ENCODE peak calls at places on chromosome 21, in nine cellular contexts. V is gastrocnemius medialis, D is Karpas-422, Y is GM23338, J is A549, A is psoas muscle, W is OCI-LY7, H is Panc1, B is kidney. U is an unnamed sample.

GRCh38 chr21:31185663-31186062 is 147.4 kb upstream of the KRTAP19-8 start:
- DNase-seq in V (no peak), D (no peak), Y (no peak), J (no peak), A (no peak), W (no peak), H (no peak), B (no peak), U (no peak)

GRCh38 chr21:37396855-37397254 is 30.3 kb downstream of the DYRK1A start:
- DNase-seq in V (no peak), D (no peak), Y (no peak), J (no peak), A (no peak), W (no peak), H (no peak), B (no peak), U (no peak)

GRCh38 chr21:37870229-37870628 is 46.0 kb downstream of the KCNJ6 start:
- DNase-seq in V (no peak), D (no peak), Y (no peak), J (no peak), A (no peak), W (no peak), H (no peak), B (no peak), U (no peak)

GRCh38 chr21:39523930-39524329 is 72.2 kb downstream of the SH3BGR start:
- DNase-seq in V (no peak), D (no peak), Y (no peak), J (no peak), A (no peak), W (no peak), H (no peak), B (no peak), U (no peak)

GRCh38 chr21:21624674-21625073 is 626.5 kb downstream of the NCAM2 start:
- DNase-seq in V (no peak), D (no peak), Y (no peak), J (no peak), A (no peak), W (no peak), H (no peak), B (no peak), U (no peak)

GRCh38 chr21:34983680-34984086 is 65.4 kb downstream of the RUNX1 start:
- DNase-seq in V (no peak), D (no peak), Y (no peak), J (no peak), A (no peak), W (no peak), H (no peak), B (no peak), U (peak)

GRCh38 chr21:9763807-9764206 is 757.6 kb upstream of the TPTE start:
- DNase-seq in V (no peak), D (no peak), Y (no peak), J (no peak), A (no peak), W (no peak), H (no peak), B (no peak), U (no peak)

GRCh38 chr21:40054403-40054802 is 187.2 kb downstream of the PCP4 start:
- DNase-seq in V (no peak), D (no peak), Y (no peak), J (no peak), A (no peak), W (no peak), H (no peak), B (peak), U (no peak)

GRCh38 chr21:34807881-34808568 is 139.2 kb downstream of the CLIC6 start:
- DNase-seq in V (peak), D (no peak), Y (no peak), J (peak), A (no peak), W (peak), H (peak), B (peak), U (peak)

GRCh38 chr21:39597595-39598185 is 15.1 kb upstream of the B3GALT5 start:
- DNase-seq in V (no peak), D (no peak), Y (no peak), J (no peak), A (no peak), W (no peak), H (no peak), B (no peak), U (no peak)

GRCh38 chr21:23977971-23978370 is 1629.3 kb downstream of the MRPL39 start:
- DNase-seq in V (no peak), D (no peak), Y (no peak), J (no peak), A (no peak), W (no peak), H (no peak), B (no peak), U (no peak)

GRCh38 chr21:45011426-45011825 is 63.0 kb upstream of the ADARB1 start:
- DNase-seq in V (no peak), D (no peak), Y (no peak), J (no peak), A (peak), W (no peak), H (no peak), B (peak), U (no peak)

GRCh38 chr21:44548922-44549321 is 2.4 kb downstream of the KRTAP10-2 start:
- DNase-seq in V (no peak), D (no peak), Y (peak), J (no peak), A (no peak), W (no peak), H (no peak), B (no peak), U (no peak)

GRCh38 chr21:31500976-31501375 is 156.9 kb upstream of the TIAM1 start:
- DNase-seq in V (no peak), D (no peak), Y (no peak), J (no peak), A (no peak), W (no peak), H (no peak), B (no peak), U (no peak)

GRCh38 chr21:30083120-30083945 is 83.3 kb downstream of the CLDN17 start:
- DNase-seq in V (no peak), D (no peak), Y (peak), J (no peak), A (no peak), W (no peak), H (no peak), B (no peak), U (no peak)

GRCh38 chr21:44300262-44300959 is 558 bp downstream of the PFKL start:
- DNase-seq in V (peak), D (peak), Y (peak), J (peak), A (peak), W (peak), H (no peak), B (peak), U (peak)

GRCh38 chr21:37914211-37914900 is 1.9 kb downstream of the KCNJ6 start:
- DNase-seq in V (no peak), D (no peak), Y (peak), J (no peak), A (no peak), W (no peak), H (no peak), B (no peak), U (no peak)

GRCh38 chr21:39640754-39641153 is 28.0 kb downstream of the B3GALT5 start:
- DNase-seq in V (no peak), D (no peak), Y (no peak), J (no peak), A (no peak), W (no peak), H (no peak), B (no peak), U (no peak)

GRCh38 chr21:25897383-25897782 is 162.6 kb downstream of the GABPA start:
- DNase-seq in V (no peak), D (no peak), Y (no peak), J (no peak), A (no peak), W (no peak), H (no peak), B (no peak), U (no peak)

GRCh38 chr21:25901580-25901979 is 166.8 kb downstream of the GABPA start:
- DNase-seq in V (no peak), D (no peak), Y (no peak), J (no peak), A (no peak), W (no peak), H (no peak), B (no peak), U (no peak)

GRCh38 chr21:25896657-25897056 is 161.9 kb downstream of the GABPA start:
- DNase-seq in V (no peak), D (no peak), Y (no peak), J (no peak), A (no peak), W (no peak), H (no peak), B (no peak), U (no peak)

GRCh38 chr21:25895565-25896205 is 160.9 kb downstream of the GABPA start:
- DNase-seq in V (no peak), D (peak), Y (peak), J (no peak), A (no peak), W (peak), H (no peak), B (no peak), U (peak)

GRCh38 chr21:25898671-25899070 is 163.9 kb downstream of the GABPA start:
- DNase-seq in V (no peak), D (no peak), Y (no peak), J (no peak), A (no peak), W (no peak), H (no peak), B (no peak), U (no peak)
- H3K27ac ChIP-seq in V (no peak), D (no peak), Y (peak), J (no peak), A (no peak), W (no peak), H (no peak), B (no peak), U (no peak)

DNA sequence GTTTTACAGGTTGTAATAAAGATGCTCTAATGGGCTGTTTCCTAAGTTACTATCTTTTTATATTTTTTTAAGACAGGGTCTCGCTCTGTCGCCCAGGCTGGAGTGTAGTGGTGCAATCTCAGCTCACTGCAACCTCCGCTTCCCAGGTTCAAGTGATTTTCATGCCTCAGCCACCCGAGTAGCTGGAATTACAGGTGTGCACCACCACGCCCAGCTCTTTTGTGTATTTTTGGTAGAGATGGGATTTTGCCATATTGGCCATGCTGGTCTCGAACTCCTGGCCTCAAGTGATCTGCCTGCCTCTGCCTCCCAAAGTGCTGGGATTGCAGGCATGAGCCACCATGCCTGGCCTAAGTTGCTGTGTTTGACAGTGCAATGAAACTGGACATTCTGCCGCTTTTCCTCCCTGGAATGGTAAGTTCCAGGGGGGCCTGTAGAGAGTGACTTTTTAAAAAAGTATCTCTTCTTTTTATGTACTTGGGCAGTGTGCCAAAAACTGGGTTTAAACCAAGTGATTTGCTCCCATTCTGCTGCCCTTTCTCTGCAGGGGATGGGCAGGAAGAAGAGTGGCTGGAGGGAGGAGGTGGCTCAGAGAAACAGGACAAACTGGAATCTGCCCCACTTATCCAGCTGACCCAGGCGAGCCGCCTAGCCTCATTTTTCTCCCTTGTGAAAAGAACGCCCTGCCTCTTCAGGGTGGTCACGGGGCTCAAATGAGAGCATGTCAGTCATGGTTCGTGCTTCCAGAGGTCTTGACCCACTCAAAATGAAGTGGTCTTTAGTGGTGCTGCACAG is 2.3 kb downstream of the SLC37A1 start:
- DNase-seq in V (no peak), D (no peak), Y (peak), J (no peak), A (no peak), W (no peak), H (no peak), B (peak), U (no peak)
- H3K4me3 ChIP-seq in V (no peak), D (peak), Y (peak), J (no peak), A (no peak), W (peak), H (no peak), B (no peak), U (no peak)

GRCh38 chr21:33650230-33650629 is 7.9 kb downstream of the ITSN1 start:
- DNase-seq in V (no peak), D (no peak), Y (no peak), J (no peak), A (no peak), W (no peak), H (no peak), B (no peak), U (no peak)

GRCh38 chr21:33648555-33648954 is 6.3 kb downstream of the ITSN1 start:
- DNase-seq in V (no peak), D (no peak), Y (no peak), J (no peak), A (no peak), W (no peak), H (no peak), B (no peak), U (no peak)

GRCh38 chr21:33644383-33645074 is 2.2 kb downstream of the ITSN1 start:
- DNase-seq in V (no peak), D (no peak), Y (peak), J (no peak), A (no peak), W (no peak), H (no peak), B (no peak), U (no peak)

GRCh38 chr21:33645730-33646129 is 3.4 kb downstream of the ITSN1 start:
- DNase-seq in V (no peak), D (no peak), Y (no peak), J (no peak), A (no peak), W (no peak), H (no peak), B (no peak), U (no peak)

GRCh38 chr21:33647560-33647959 is 5.3 kb downstream of the ITSN1 start:
- DNase-seq in V (no peak), D (no peak), Y (no peak), J (no peak), A (no peak), W (no peak), H (no peak), B (no peak), U (no peak)
- H3K27ac ChIP-seq in V (no peak), D (no peak), Y (no peak), J (no peak), A (no peak), W (no peak), H (no peak), B (no peak), U (no peak)

GRCh38 chr21:46092026-46092764 is 5.7 kb upstream of the COL6A2 start:
- DNase-seq in V (peak), D (no peak), Y (no peak), J (no peak), A (peak), W (no peak), H (no peak), B (peak), U (no peak)

GRCh38 chr21:46092811-46093667 is 4.9 kb upstream of the COL6A2 start:
- DNase-seq in V (no peak), D (no peak), Y (no peak), J (no peak), A (peak), W (no peak), H (no peak), B (peak), U (no peak)

GRCh38 chr21:46093668-46094400 is 4.1 kb upstream of the COL6A2 start:
- DNase-seq in V (no peak), D (no peak), Y (no peak), J (no peak), A (peak), W (no peak), H (no peak), B (peak), U (no peak)

GRCh38 chr21:46091118-46091517 is 6.8 kb upstream of the COL6A2 start:
- DNase-seq in V (no peak), D (no peak), Y (no peak), J (no peak), A (peak), W (no peak), H (no peak), B (peak), U (no peak)

DNA sequence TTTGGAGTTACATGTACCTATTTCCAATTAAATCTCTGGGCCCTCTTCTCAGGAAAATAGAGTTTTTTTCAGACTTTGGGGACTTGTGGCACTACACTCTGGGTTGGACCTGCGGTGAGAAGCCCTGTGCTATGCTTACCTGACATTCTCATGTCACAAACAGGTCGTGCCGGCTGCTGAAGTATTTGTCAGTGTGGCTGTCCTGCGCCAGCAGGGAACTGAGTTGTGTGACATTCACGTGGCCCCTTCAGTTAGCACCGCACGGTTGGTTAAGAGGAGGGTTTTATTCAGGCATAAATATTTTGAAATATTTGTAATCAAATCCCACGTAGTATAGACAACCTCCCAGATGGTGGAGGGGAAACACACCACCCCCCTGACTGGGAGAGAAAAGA is 6.3 kb upstream of the COL6A2 start:
- DNase-seq in V (no peak), D (no peak), Y (no peak), J (no peak), A (peak), W (no peak), H (no peak), B (no peak), U (no peak)
- H3K4me3 ChIP-seq in V (peak), D (no peak), Y (no peak), J (no peak), A (peak), W (no peak), H (no peak), B (no peak), U (no peak)

DNA sequence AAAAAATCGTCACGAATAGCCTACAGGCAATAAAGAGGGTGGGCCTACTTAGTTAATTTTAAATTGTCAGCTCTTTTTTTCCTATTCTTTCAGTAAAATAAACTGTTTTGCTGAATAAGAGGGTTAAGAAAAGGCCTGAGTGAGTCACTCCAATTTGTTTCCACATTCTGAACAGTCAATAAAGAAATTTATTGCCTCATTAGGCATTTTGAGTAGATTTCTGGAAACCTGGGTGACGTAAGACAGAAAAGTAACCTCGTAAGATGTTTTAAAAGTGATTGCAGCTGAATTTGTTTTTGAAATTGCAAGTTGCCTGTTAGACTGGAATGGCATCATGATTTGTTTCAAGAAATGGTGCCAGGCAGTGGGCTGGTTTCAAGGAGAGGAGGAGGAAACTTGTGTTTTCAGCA is 439.3 kb downstream of the USP25 start:
- DNase-seq in V (no peak), D (no peak), Y (no peak), J (no peak), A (no peak), W (no peak), H (no peak), B (no peak), U (no peak)
- H3K27ac ChIP-seq in V (peak), D (no peak), Y (no peak), J (no peak), A (no peak), W (no peak), H (no peak), B (no peak), U (no peak)

GRCh38 chr21:36105327-36105842 is 29.5 kb upstream of the CBR3 start:
- DNase-seq in V (no peak), D (no peak), Y (no peak), J (no peak), A (no peak), W (no peak), H (no peak), B (no peak), U (no peak)

GRCh38 chr21:36109868-36110267 is 25.0 kb upstream of the CBR3 start:
- DNase-seq in V (no peak), D (peak), Y (no peak), J (no peak), A (no peak), W (no peak), H (no peak), B (no peak), U (no peak)

GRCh38 chr21:36103434-36103833 is 31.4 kb upstream of the CBR3 start:
- DNase-seq in V (no peak), D (peak), Y (no peak), J (no peak), A (no peak), W (no peak), H (no peak), B (no peak), U (no peak)

GRCh38 chr21:36100971-36101641 is 31.3 kb downstream of the CBR1 start:
- DNase-seq in V (no peak), D (peak), Y (no peak), J (no peak), A (no peak), W (no peak), H (no peak), B (no peak), U (no peak)

DNA sequence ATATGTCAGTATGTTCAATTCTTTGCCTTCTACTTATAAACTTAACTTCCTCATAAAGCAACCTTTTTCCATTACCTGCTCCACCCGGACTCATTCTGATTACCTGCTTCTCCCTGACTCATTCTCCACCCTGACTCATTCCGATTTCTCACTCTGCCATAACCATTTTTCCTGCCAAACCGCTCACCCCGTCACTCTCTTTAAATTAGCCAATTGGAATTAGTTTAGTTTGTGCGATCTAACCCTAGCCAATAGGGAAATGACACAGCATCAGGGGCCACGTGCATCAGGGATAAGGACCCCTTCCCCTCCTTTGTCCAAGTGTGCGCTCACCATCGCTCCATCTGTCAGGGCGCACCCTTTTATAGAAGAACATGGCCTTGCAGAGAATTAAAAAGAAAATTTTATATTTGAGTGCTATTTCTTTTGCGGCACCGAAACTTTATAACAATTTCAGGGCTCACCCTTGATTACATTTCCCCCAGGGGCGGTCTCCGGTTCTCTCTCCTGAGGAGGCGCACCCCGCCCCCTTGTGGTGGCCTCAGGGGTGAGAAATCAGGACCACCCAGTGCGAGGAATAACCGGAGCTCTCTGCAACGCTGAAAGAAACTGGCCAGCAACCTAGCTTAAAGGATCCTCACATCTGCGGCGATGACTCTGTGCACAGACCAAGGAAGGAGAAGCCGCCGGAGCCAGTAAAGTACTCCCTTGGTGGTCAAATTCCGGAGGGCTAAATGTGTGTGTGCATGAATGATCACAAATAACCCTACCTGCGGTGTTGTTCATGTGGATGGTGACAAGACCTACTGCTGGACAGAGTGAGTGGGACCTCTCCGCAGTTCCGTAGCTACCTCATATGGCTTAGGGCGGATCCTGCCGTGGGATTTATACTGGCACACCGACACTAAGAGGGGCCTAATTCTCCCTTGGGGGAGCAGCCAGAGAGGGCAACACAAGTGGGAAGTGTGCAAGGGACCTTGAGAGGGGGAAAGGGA is 30.3 kb upstream of the CBR3 start:
- DNase-seq in V (peak), D (peak), Y (peak), J (no peak), A (peak), W (no peak), H (no peak), B (peak), U (peak)
- H3K4me3 ChIP-seq in V (no peak), D (no peak), Y (peak), J (no peak), A (peak), W (no peak), H (peak), B (peak), U (no peak)

GRCh38 chr21:46121286-46122221 is 23.6 kb downstream of the COL6A2 start:
- DNase-seq in V (peak), D (no peak), Y (no peak), J (no peak), A (peak), W (no peak), H (no peak), B (peak), U (peak)
- H3K27ac ChIP-seq in V (no peak), D (no peak), Y (no peak), J (no peak), A (no peak), W (no peak), H (no peak), B (no peak), U (no peak)